ENCODE peak calls at places on chromosomes 4 and X, in ten cellular contexts. One of them, this sample, is unnamed.

GRCh38 chrX:30713061-30713525 is 59.9 kb downstream of the GK start:
- DNase-seq in kidney tubule cell: peak; percentile 64
- DNase-seq in head of caudate nucleus: no peak
- DNase-seq in neural crest cell: peak; percentile 60
- DNase-seq in stimulated activated CD4-positive, alpha-beta T cell treated with anti-CD3 and anti-CD28 coated beads, Interleukin-1b, Interleukin-23, amount 100 ng/mL, for 24 hours: no peak
- DNase-seq in lower leg skin: no peak
- DNase-seq in suprapubic skin: no peak
- DNase-seq in HEK293T: peak; percentile 53
- DNase-seq in T-cell: peak; percentile 4
- DNase-seq in GM10248: peak; percentile 72
- DNase-seq in this sample: peak; percentile 42

GRCh38 chr4:62057060-62057459 is 856.9 kb downstream of the ADGRL3 start:
- DNase-seq in head of caudate nucleus: no peak
- DNase-seq in GM10248: no peak
- DNase-seq in lower leg skin: no peak
- DNase-seq in HEK293T: no peak
- DNase-seq in kidney tubule cell: no peak
- DNase-seq in suprapubic skin: no peak
- DNase-seq in neural crest cell: no peak
- DNase-seq in stimulated activated CD4-positive, alpha-beta T cell treated with anti-CD3 and anti-CD28 coated beads, Interleukin-1b, Interleukin-23, amount 100 ng/mL, for 24 hours: no peak
- DNase-seq in T-cell: no peak
- DNase-seq in this sample: no peak

GRCh38 chr4:140309124-140309870 is 64.1 kb upstream of the SCOC start:
- DNase-seq in GM10248: no peak
- DNase-seq in suprapubic skin: no peak
- DNase-seq in head of caudate nucleus: no peak
- DNase-seq in HEK293T: no peak
- DNase-seq in stimulated activated CD4-positive, alpha-beta T cell treated with anti-CD3 and anti-CD28 coated beads, Interleukin-1b, Interleukin-23, amount 100 ng/mL, for 24 hours: no peak
- DNase-seq in neural crest cell: no peak
- DNase-seq in kidney tubule cell: peak; percentile 42
- DNase-seq in lower leg skin: no peak
- DNase-seq in T-cell: no peak
- DNase-seq in this sample: no peak

GRCh38 chrX:101057095-101057714 is 5.3 kb upstream of the TRMT2B start:
- DNase-seq in kidney tubule cell: peak; percentile 60
- DNase-seq in suprapubic skin: no peak
- DNase-seq in stimulated activated CD4-positive, alpha-beta T cell treated with anti-CD3 and anti-CD28 coated beads, Interleukin-1b, Interleukin-23, amount 100 ng/mL, for 24 hours: no peak
- DNase-seq in head of caudate nucleus: no peak
- DNase-seq in lower leg skin: no peak
- DNase-seq in HEK293T: no peak
- DNase-seq in neural crest cell: no peak
- DNase-seq in T-cell: no peak
- DNase-seq in GM10248: peak; percentile 42
- DNase-seq in this sample: no peak

GRCh38 chr4:15144249-15144966 is 142.1 kb downstream of the CPEB2 start:
- DNase-seq in lower leg skin: no peak
- DNase-seq in head of caudate nucleus: no peak
- DNase-seq in kidney tubule cell: peak; percentile 10
- DNase-seq in neural crest cell: no peak
- DNase-seq in T-cell: no peak
- DNase-seq in stimulated activated CD4-positive, alpha-beta T cell treated with anti-CD3 and anti-CD28 coated beads, Interleukin-1b, Interleukin-23, amount 100 ng/mL, for 24 hours: no peak
- DNase-seq in suprapubic skin: no peak
- DNase-seq in HEK293T: no peak
- DNase-seq in GM10248: no peak
- DNase-seq in this sample: no peak

GRCh38 chr4:138192113-138192512 is 50.0 kb downstream of the SLC7A11 start:
- DNase-seq in stimulated activated CD4-positive, alpha-beta T cell treated with anti-CD3 and anti-CD28 coated beads, Interleukin-1b, Interleukin-23, amount 100 ng/mL, for 24 hours: no peak
- DNase-seq in GM10248: no peak
- DNase-seq in HEK293T: no peak
- DNase-seq in suprapubic skin: no peak
- DNase-seq in kidney tubule cell: peak; percentile 79
- DNase-seq in neural crest cell: no peak
- DNase-seq in head of caudate nucleus: no peak
- DNase-seq in lower leg skin: no peak
- DNase-seq in T-cell: no peak
- DNase-seq in this sample: no peak

GRCh38 chr4:48891028-48891619 is 15.4 kb downstream of the OCIAD2 start:
- DNase-seq in HEK293T: no peak
- DNase-seq in lower leg skin: no peak
- DNase-seq in suprapubic skin: no peak
- DNase-seq in stimulated activated CD4-positive, alpha-beta T cell treated with anti-CD3 and anti-CD28 coated beads, Interleukin-1b, Interleukin-23, amount 100 ng/mL, for 24 hours: no peak
- DNase-seq in head of caudate nucleus: no peak
- DNase-seq in kidney tubule cell: no peak
- DNase-seq in T-cell: no peak
- DNase-seq in neural crest cell: no peak
- DNase-seq in GM10248: no peak
- DNase-seq in this sample: no peak

GRCh38 chr4:135694066-135694465 is 1492.5 kb upstream of the PABPC4L start:
- DNase-seq in neural crest cell: no peak
- DNase-seq in kidney tubule cell: no peak
- DNase-seq in suprapubic skin: no peak
- DNase-seq in GM10248: no peak
- DNase-seq in lower leg skin: no peak
- DNase-seq in HEK293T: no peak
- DNase-seq in T-cell: no peak
- DNase-seq in stimulated activated CD4-positive, alpha-beta T cell treated with anti-CD3 and anti-CD28 coated beads, Interleukin-1b, Interleukin-23, amount 100 ng/mL, for 24 hours: no peak
- DNase-seq in head of caudate nucleus: no peak
- DNase-seq in this sample: no peak

GRCh38 chr4:183816882-183817509 is 88.1 kb upstream of the STOX2 start:
- DNase-seq in head of caudate nucleus: no peak
- DNase-seq in neural crest cell: no peak
- DNase-seq in kidney tubule cell: peak; percentile 94
- DNase-seq in HEK293T: no peak
- DNase-seq in stimulated activated CD4-positive, alpha-beta T cell treated with anti-CD3 and anti-CD28 coated beads, Interleukin-1b, Interleukin-23, amount 100 ng/mL, for 24 hours: no peak
- DNase-seq in lower leg skin: no peak
- DNase-seq in T-cell: no peak
- DNase-seq in GM10248: no peak
- DNase-seq in suprapubic skin: no peak
- DNase-seq in this sample: no peak

GRCh38 chr4:4575284-4576211 is 33.7 kb upstream of the STX18 start:
- DNase-seq in head of caudate nucleus: peak; percentile 57
- DNase-seq in stimulated activated CD4-positive, alpha-beta T cell treated with anti-CD3 and anti-CD28 coated beads, Interleukin-1b, Interleukin-23, amount 100 ng/mL, for 24 hours: peak; percentile 44
- DNase-seq in GM10248: peak; percentile 79
- DNase-seq in T-cell: peak; percentile 70
- DNase-seq in HEK293T: no peak
- DNase-seq in neural crest cell: peak; percentile 73
- DNase-seq in lower leg skin: peak; percentile 89
- DNase-seq in suprapubic skin: peak; percentile 83
- DNase-seq in kidney tubule cell: peak; percentile 60
- DNase-seq in this sample: peak; percentile 39

GRCh38 chr4:141016117-141016798 is 117.0 kb downstream of the RNF150 start:
- DNase-seq in suprapubic skin: no peak
- DNase-seq in GM10248: no peak
- DNase-seq in head of caudate nucleus: no peak
- DNase-seq in lower leg skin: no peak
- DNase-seq in kidney tubule cell: peak; percentile 24
- DNase-seq in stimulated activated CD4-positive, alpha-beta T cell treated with anti-CD3 and anti-CD28 coated beads, Interleukin-1b, Interleukin-23, amount 100 ng/mL, for 24 hours: no peak
- DNase-seq in neural crest cell: no peak
- DNase-seq in T-cell: no peak
- DNase-seq in HEK293T: no peak
- DNase-seq in this sample: no peak

GRCh38 chr4:31005037-31005436 is 284.9 kb downstream of the PCDH7 start:
- DNase-seq in T-cell: no peak
- DNase-seq in kidney tubule cell: no peak
- DNase-seq in neural crest cell: no peak
- DNase-seq in GM10248: no peak
- DNase-seq in head of caudate nucleus: no peak
- DNase-seq in suprapubic skin: no peak
- DNase-seq in lower leg skin: no peak
- DNase-seq in stimulated activated CD4-positive, alpha-beta T cell treated with anti-CD3 and anti-CD28 coated beads, Interleukin-1b, Interleukin-23, amount 100 ng/mL, for 24 hours: no peak
- DNase-seq in HEK293T: no peak
- DNase-seq in this sample: no peak

GRCh38 chr4:15233626-15234025 is 194.2 kb upstream of the C1QTNF7 start:
- DNase-seq in neural crest cell: no peak
- DNase-seq in HEK293T: no peak
- DNase-seq in head of caudate nucleus: no peak
- DNase-seq in kidney tubule cell: no peak
- DNase-seq in T-cell: no peak
- DNase-seq in lower leg skin: no peak
- DNase-seq in stimulated activated CD4-positive, alpha-beta T cell treated with anti-CD3 and anti-CD28 coated beads, Interleukin-1b, Interleukin-23, amount 100 ng/mL, for 24 hours: no peak
- DNase-seq in suprapubic skin: no peak
- DNase-seq in GM10248: peak; percentile 23
- DNase-seq in this sample: peak; percentile 66

GRCh38 chr4:180953572-180953971 is 1289.6 kb upstream of the TENM3 start:
- DNase-seq in head of caudate nucleus: no peak
- DNase-seq in stimulated activated CD4-positive, alpha-beta T cell treated with anti-CD3 and anti-CD28 coated beads, Interleukin-1b, Interleukin-23, amount 100 ng/mL, for 24 hours: no peak
- DNase-seq in lower leg skin: no peak
- DNase-seq in HEK293T: no peak
- DNase-seq in suprapubic skin: no peak
- DNase-seq in T-cell: no peak
- DNase-seq in kidney tubule cell: peak; percentile 13
- DNase-seq in GM10248: no peak
- DNase-seq in neural crest cell: no peak
- DNase-seq in this sample: no peak

GRCh38 chrX:136586386-136586785 is 54.4 kb downstream of the VGLL1 start:
- DNase-seq in suprapubic skin: no peak
- DNase-seq in neural crest cell: no peak
- DNase-seq in HEK293T: no peak
- DNase-seq in lower leg skin: no peak
- DNase-seq in head of caudate nucleus: no peak
- DNase-seq in T-cell: peak; percentile 52
- DNase-seq in stimulated activated CD4-positive, alpha-beta T cell treated with anti-CD3 and anti-CD28 coated beads, Interleukin-1b, Interleukin-23, amount 100 ng/mL, for 24 hours: no peak
- DNase-seq in kidney tubule cell: no peak
- DNase-seq in GM10248: no peak
- DNase-seq in this sample: peak; percentile 81

GRCh38 chr4:11904117-11904535 is 475.4 kb upstream of the HS3ST1 start:
- DNase-seq in suprapubic skin: no peak
- DNase-seq in HEK293T: no peak
- DNase-seq in neural crest cell: no peak
- DNase-seq in lower leg skin: no peak
- DNase-seq in GM10248: no peak
- DNase-seq in head of caudate nucleus: no peak
- DNase-seq in T-cell: no peak
- DNase-seq in stimulated activated CD4-positive, alpha-beta T cell treated with anti-CD3 and anti-CD28 coated beads, Interleukin-1b, Interleukin-23, amount 100 ng/mL, for 24 hours: no peak
- DNase-seq in kidney tubule cell: no peak
- DNase-seq in this sample: no peak

GRCh38 chrX:152155766-152156310 is 17.5 kb upstream of the MAGEA10 start:
- DNase-seq in GM10248: no peak
- DNase-seq in HEK293T: no peak
- DNase-seq in lower leg skin: no peak
- DNase-seq in neural crest cell: no peak
- DNase-seq in head of caudate nucleus: no peak
- DNase-seq in stimulated activated CD4-positive, alpha-beta T cell treated with anti-CD3 and anti-CD28 coated beads, Interleukin-1b, Interleukin-23, amount 100 ng/mL, for 24 hours: no peak
- DNase-seq in kidney tubule cell: no peak
- DNase-seq in suprapubic skin: no peak
- DNase-seq in T-cell: no peak
- DNase-seq in this sample: no peak

GRCh38 chrX:112941209-112941788 is 100.7 kb upstream of the AMOT start:
- DNase-seq in suprapubic skin: no peak
- DNase-seq in lower leg skin: no peak
- DNase-seq in T-cell: no peak
- DNase-seq in stimulated activated CD4-positive, alpha-beta T cell treated with anti-CD3 and anti-CD28 coated beads, Interleukin-1b, Interleukin-23, amount 100 ng/mL, for 24 hours: no peak
- DNase-seq in HEK293T: no peak
- DNase-seq in GM10248: peak; percentile 10
- DNase-seq in kidney tubule cell: peak; percentile 36
- DNase-seq in head of caudate nucleus: no peak
- DNase-seq in neural crest cell: no peak
- DNase-seq in this sample: no peak

GRCh38 chr4:145623831-145624230 is 4.6 kb downstream of the MMAA start:
- DNase-seq in suprapubic skin: no peak
- DNase-seq in T-cell: no peak
- DNase-seq in lower leg skin: no peak
- DNase-seq in kidney tubule cell: peak; percentile 85
- DNase-seq in GM10248: no peak
- DNase-seq in head of caudate nucleus: no peak
- DNase-seq in HEK293T: no peak
- DNase-seq in stimulated activated CD4-positive, alpha-beta T cell treated with anti-CD3 and anti-CD28 coated beads, Interleukin-1b, Interleukin-23, amount 100 ng/mL, for 24 hours: no peak
- DNase-seq in neural crest cell: no peak
- DNase-seq in this sample: no peak

GRCh38 chr4:56910172-56910967 is 2.7 kb downstream of the REST start:
- DNase-seq in head of caudate nucleus: no peak
- DNase-seq in stimulated activated CD4-positive, alpha-beta T cell treated with anti-CD3 and anti-CD28 coated beads, Interleukin-1b, Interleukin-23, amount 100 ng/mL, for 24 hours: no peak
- DNase-seq in T-cell: no peak
- DNase-seq in neural crest cell: no peak
- DNase-seq in kidney tubule cell: no peak
- DNase-seq in lower leg skin: peak; percentile 76
- DNase-seq in GM10248: no peak
- DNase-seq in HEK293T: no peak
- DNase-seq in suprapubic skin: no peak
- DNase-seq in this sample: no peak

This sample was measured in CD4-positive, CD25-positive, alpha-beta regulatory T cell.